ENCODE peak calls at places on chromosomes 1 and 21, in four cellular contexts. One of them, this sample, is unnamed.
A peak's percentile ranks its signal among the peaks of the same experiment; 100 is the strongest.

GRCh38 chr1:206505702-206506375 is 1.5 kb upstream of the RASSF5 start:
- DNase-seq in prostate gland: no peak
- DNase-seq in hepatocyte: no peak
- DNase-seq in Caco-2: no peak
- DNase-seq in this sample: peak; percentile 96

GRCh38 chr1:211648980-211649934 is 26.2 kb downstream of the NEK2 start:
- DNase-seq in Caco-2: peak; percentile 72
- DNase-seq in hepatocyte: peak; percentile 3
- DNase-seq in prostate gland: peak; percentile 52
- DNase-seq in this sample: no peak

GRCh38 chr21:34915364-34915834 is 133.7 kb downstream of the RUNX1 start:
- DNase-seq in prostate gland: no peak
- DNase-seq in Caco-2: no peak
- DNase-seq in hepatocyte: no peak
- DNase-seq in this sample: no peak

GRCh38 chr1:113452921-113453770 is 62.8 kb downstream of the MAGI3 start:
- DNase-seq in Caco-2: peak; percentile 4
- DNase-seq in prostate gland: peak; percentile 8
- DNase-seq in hepatocyte: peak; percentile 44
- DNase-seq in this sample: peak; percentile 5

GRCh38 chr1:923131-923990 is at the start of gene SAMD11:
- DNase-seq in prostate gland: peak; percentile 73
- DNase-seq in hepatocyte: peak; percentile 89
- DNase-seq in Caco-2: peak; percentile 92
- DNase-seq in this sample: peak; percentile 99

GRCh38 chr1:213122514-213122929 is 71.5 kb downstream of the RPS6KC1 start:
- DNase-seq in prostate gland: no peak
- DNase-seq in hepatocyte: peak; percentile 71
- DNase-seq in Caco-2: peak; percentile 39
- DNase-seq in this sample: no peak

GRCh38 chr1:212727386-212728181 is 27.9 kb upstream of the BATF3 start:
- DNase-seq in Caco-2: no peak
- DNase-seq in hepatocyte: no peak
- DNase-seq in prostate gland: no peak
- DNase-seq in this sample: peak; percentile 81

GRCh38 chr21:32256873-32257620 is 21.8 kb downstream of the MIS18A start:
- DNase-seq in hepatocyte: peak; percentile 88
- DNase-seq in prostate gland: peak; percentile 63
- DNase-seq in Caco-2: no peak
- DNase-seq in this sample: peak; percentile 94

GRCh38 chr1:156128749-156129682 is 14.5 kb downstream of the LMNA start:
- DNase-seq in hepatocyte: peak; percentile 76
- DNase-seq in prostate gland: no peak
- DNase-seq in Caco-2: no peak
- DNase-seq in this sample: no peak

GRCh38 chr1:241310451-241310850 is 46.6 kb downstream of the RGS7 start:
- DNase-seq in prostate gland: no peak
- DNase-seq in hepatocyte: no peak
- DNase-seq in Caco-2: no peak
- DNase-seq in this sample: peak; percentile 66

GRCh38 chr1:109299087-109299983 is 7.5 kb downstream of the MYBPHL start:
- DNase-seq in Caco-2: peak; percentile 20
- DNase-seq in hepatocyte: peak; percentile 35
- DNase-seq in prostate gland: peak; percentile 30
- DNase-seq in this sample: peak; percentile 86

GRCh38 chr1:1120096-1120495 is 4.2 kb upstream of the C1orf159 start:
- DNase-seq in Caco-2: no peak
- DNase-seq in prostate gland: no peak
- DNase-seq in hepatocyte: no peak
- DNase-seq in this sample: no peak

GRCh38 chr21:45423968-45424853 is 19.2 kb downstream of the COL18A1 start:
- DNase-seq in prostate gland: no peak
- DNase-seq in Caco-2: no peak
- DNase-seq in hepatocyte: no peak
- DNase-seq in this sample: no peak

GRCh38 chr1:44894591-44894990 is 51.5 kb upstream of the PTCH2 start:
- DNase-seq in hepatocyte: no peak
- DNase-seq in prostate gland: no peak
- DNase-seq in Caco-2: no peak
- DNase-seq in this sample: peak; percentile 37

GRCh38 chr1:172948457-172948856 is 102.3 kb downstream of the TNFSF18 start:
- DNase-seq in prostate gland: no peak
- DNase-seq in Caco-2: no peak
- DNase-seq in hepatocyte: no peak
- DNase-seq in this sample: peak; percentile 85

DNA sequence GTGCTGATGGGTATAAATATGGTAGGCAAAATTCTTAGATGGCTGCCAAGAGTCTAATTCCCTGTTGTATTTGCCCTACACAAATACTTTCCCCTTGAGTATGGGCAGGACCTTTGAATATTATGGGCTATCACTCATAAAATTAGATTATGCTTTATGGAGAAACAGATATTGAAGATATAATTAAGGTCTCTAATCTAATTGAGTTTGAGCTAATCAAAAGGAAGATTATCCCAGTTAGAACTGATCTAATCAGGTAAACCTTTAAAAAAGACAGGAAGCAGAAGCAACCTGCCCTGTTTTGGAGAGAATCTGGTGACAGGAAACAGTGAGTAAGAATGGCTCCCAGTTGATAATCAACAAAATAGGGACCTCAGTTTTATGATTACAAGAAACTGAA is 609.0 kb upstream of the PRMT6 start:
- DNase-seq in hepatocyte: no peak
- DNase-seq in Caco-2: no peak
- DNase-seq in prostate gland: no peak
- DNase-seq in this sample: no peak
- H3K4me1 ChIP-seq in hepatocyte: no peaks in the 10 kb centered on the region
- H3K4me1 ChIP-seq in Caco-2: no peaks in the 10 kb centered on the region
- H3K4me1 ChIP-seq in prostate gland: no peaks in the 10 kb centered on the region
- H3K4me1 ChIP-seq in this sample: no peaks in the 10 kb centered on the region

GRCh38 chr1:221741971-221742554 is at the start of gene DUSP10:
- DNase-seq in Caco-2: peak; percentile 97
- DNase-seq in prostate gland: peak; percentile 100
- DNase-seq in hepatocyte: peak; percentile 99
- DNase-seq in this sample: peak; percentile 99
- TF ChIP-seq CTCF in Caco-2: no peak
- TF ChIP-seq CTCF in prostate gland: no peak
- TF ChIP-seq CTCF in hepatocyte: peak; percentile 16
- TF ChIP-seq CTCF in this sample: no peak

DNA sequence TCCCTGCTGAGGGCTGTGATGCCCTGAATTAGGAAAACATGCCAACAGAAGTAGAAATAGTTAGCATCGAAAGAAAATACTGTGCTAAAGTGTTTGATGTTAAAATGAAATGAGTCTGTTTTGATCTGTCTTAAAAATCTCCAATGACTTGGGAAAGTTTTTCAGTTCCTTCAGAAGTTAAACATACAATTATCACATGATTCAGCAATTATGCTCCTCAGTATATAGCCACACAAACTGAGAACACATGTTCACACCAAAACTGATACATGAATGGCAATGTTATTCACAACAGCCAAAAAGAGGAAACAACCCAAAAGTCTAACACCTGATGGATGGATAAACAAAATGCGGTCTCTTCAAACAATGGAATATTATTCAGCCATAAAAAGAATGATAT is 130.6 kb downstream of the PTPN14 start:
- DNase-seq in hepatocyte: no peak
- DNase-seq in prostate gland: no peak
- DNase-seq in Caco-2: no peak
- DNase-seq in this sample: no peak
- H3K4me1 ChIP-seq in hepatocyte: peaks cover 14% of the 10 kb centered on the region
- H3K4me1 ChIP-seq in prostate gland: no peaks in the 10 kb centered on the region
- H3K4me1 ChIP-seq in Caco-2: peaks cover 35% of the 10 kb centered on the region
- H3K4me1 ChIP-seq in this sample: peaks cover 89% of the 10 kb centered on the region

DNA sequence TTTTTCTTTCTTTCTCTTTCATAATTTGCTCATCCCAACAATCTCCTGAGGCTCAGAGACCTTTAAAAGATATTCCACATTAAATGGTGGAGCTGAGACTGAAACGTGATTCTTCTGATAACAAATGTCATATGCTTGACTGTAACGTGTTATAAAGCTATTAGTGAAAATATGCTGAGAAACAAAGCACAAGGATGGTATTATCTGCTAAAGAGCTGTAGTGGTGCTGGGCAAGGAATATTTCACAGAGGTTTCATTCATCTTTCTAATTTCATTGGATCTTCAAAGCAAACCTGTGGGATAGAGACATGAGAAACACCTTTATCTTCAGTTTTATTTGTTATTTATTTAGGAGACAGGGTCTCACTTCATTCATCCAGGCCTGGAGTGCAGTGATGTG is 98.1 kb upstream of the WLS start:
- DNase-seq in prostate gland: no peak
- DNase-seq in hepatocyte: no peak
- DNase-seq in Caco-2: no peak
- DNase-seq in this sample: no peak
- TF ChIP-seq CTCF in prostate gland: no peak
- TF ChIP-seq CTCF in hepatocyte: no peak
- TF ChIP-seq CTCF in Caco-2: no peak
- TF ChIP-seq CTCF in this sample: no peak

This sample was measured in osteoblast.